ENCODE peak calls at places on chromosomes 5 and 9, in five cellular contexts. G, S, L, Z and N are unnamed samples.

GRCh38 chr9:21906878-21907277 is 87.3 kb downstream of the CDKN2A start:
- DNase-seq in S (no peak), G (no peak), L (no peak), Z (no peak), N (no peak)

GRCh38 chr9:84322830-84323229 is 17.7 kb downstream of the SLC28A3 start:
- DNase-seq in G (no peak), Z (no peak), L (no peak), S (no peak), N (no peak)

GRCh38 chr9:130129425-130130061 is 42.7 kb upstream of the NCS1 start:
- DNase-seq in S (no peak), G (no peak), L (peak; percentile 86), Z (peak; percentile 19), N (peak; percentile 68)

GRCh38 chr9:129402931-129403742 is 217.8 kb downstream of the C9orf50 start:
- DNase-seq in G (no peak), S (no peak), Z (no peak), L (no peak), N (no peak)

GRCh38 chr9:125663127-125663526 is 43.9 kb downstream of the MAPKAP1 start:
- DNase-seq in Z (no peak), S (no peak), G (no peak), L (no peak), N (no peak)

GRCh38 chr9:27945386-27945785 is 372.1 kb upstream of the C9orf72 start:
- DNase-seq in G (no peak), S (no peak), L (no peak), Z (no peak), N (no peak)

GRCh38 chr9:98018347-98018746 is 35.2 kb downstream of the ANP32B start:
- DNase-seq in Z (no peak), S (no peak), G (no peak), L (no peak), N (no peak)

GRCh38 chr9:4375424-4376195 is 75.7 kb upstream of the GLIS3 start:
- DNase-seq in Z (peak; percentile 30), G (peak; percentile 6), L (peak; percentile 49), S (no peak), N (no peak)

GRCh38 chr5:80268916-80269315 is 13.1 kb upstream of the SERINC5 start:
- DNase-seq in S (no peak), G (no peak), Z (peak; percentile 32), L (no peak), N (peak; percentile 15)

GRCh38 chr5:137825165-137825564 is 42.5 kb upstream of the MYOT start:
- DNase-seq in G (no peak), Z (no peak), S (no peak), L (no peak), N (no peak)

GRCh38 chr9:80556631-80557030 is 984.9 kb downstream of the TLE4 start:
- DNase-seq in S (no peak), Z (no peak), G (no peak), L (no peak), N (no peak)

GRCh38 chr9:30713279-30713678 is 1671.2 kb upstream of the ACO1 start:
- DNase-seq in L (no peak), S (no peak), Z (no peak), G (no peak), N (peak; percentile 9)

GRCh38 chr5:34499001-34499734 is 157.0 kb upstream of the RAI14 start:
- DNase-seq in Z (no peak), G (no peak), L (no peak), S (no peak), N (no peak)

GRCh38 chr5:14208071-14209021 is 65.2 kb downstream of the TRIO start:
- DNase-seq in S (no peak), L (no peak), Z (no peak), G (no peak), N (no peak)